ENCODE peak calls at places on chromosomes 4 and X, in five cellular contexts. One of them, this sample, is unnamed.

GRCh38 chr4:75752637-75753036 is 28.3 kb downstream of the USO1 start:
- DNase-seq in H9: no peak
- DNase-seq in foreskin fibroblast: no peak
- DNase-seq in progenitor cell of endocrine pancreas: no peak
- DNase-seq in colonic mucosa: no peak
- DNase-seq in this sample: no peak

GRCh38 chrX:152817082-152817744 is 13.3 kb downstream of the CETN2 start:
- DNase-seq in H9: no peak
- DNase-seq in foreskin fibroblast: peak
- DNase-seq in progenitor cell of endocrine pancreas: no peak
- DNase-seq in colonic mucosa: peak
- DNase-seq in this sample: peak

GRCh38 chr4:188767496-188767895 is 628.3 kb downstream of the TRIML1 start:
- DNase-seq in H9: no peak
- DNase-seq in foreskin fibroblast: peak
- DNase-seq in progenitor cell of endocrine pancreas: no peak
- DNase-seq in colonic mucosa: no peak
- DNase-seq in this sample: no peak

GRCh38 chr4:20326460-20326859 is 74.8 kb downstream of the SLIT2 start:
- DNase-seq in H9: no peak
- DNase-seq in foreskin fibroblast: no peak
- DNase-seq in progenitor cell of endocrine pancreas: no peak
- DNase-seq in colonic mucosa: no peak
- DNase-seq in this sample: no peak

GRCh38 chrX:101659601-101660063 is at the start of gene ARMCX2:
- DNase-seq in H9: peak
- DNase-seq in foreskin fibroblast: peak
- DNase-seq in progenitor cell of endocrine pancreas: no peak
- DNase-seq in colonic mucosa: peak
- DNase-seq in this sample: peak

GRCh38 chrX:26783512-26784225 is 567.7 kb downstream of the MAGEB5 start:
- DNase-seq in H9: peak
- DNase-seq in foreskin fibroblast: peak
- DNase-seq in progenitor cell of endocrine pancreas: no peak
- DNase-seq in colonic mucosa: peak
- DNase-seq in this sample: peak

GRCh38 chrX:154327026-154327820 is 31.6 kb downstream of the TKTL1 start:
- DNase-seq in H9: no peak
- DNase-seq in foreskin fibroblast: peak
- DNase-seq in progenitor cell of endocrine pancreas: no peak
- DNase-seq in colonic mucosa: no peak
- DNase-seq in this sample: no peak

GRCh38 chr4:128159967-128160366 is 98.9 kb downstream of the LARP1B start:
- DNase-seq in H9: no peak
- DNase-seq in foreskin fibroblast: peak
- DNase-seq in progenitor cell of endocrine pancreas: no peak
- DNase-seq in colonic mucosa: no peak
- DNase-seq in this sample: no peak

GRCh38 chrX:35439692-35440091 is 358.4 kb upstream of the MAGEB16 start:
- DNase-seq in H9: no peak
- DNase-seq in foreskin fibroblast: no peak
- DNase-seq in progenitor cell of endocrine pancreas: no peak
- DNase-seq in colonic mucosa: peak
- DNase-seq in this sample: no peak

GRCh38 chr4:53676402-53676871 is 85.2 kb upstream of the LNX1 start:
- DNase-seq in H9: no peak
- DNase-seq in foreskin fibroblast: peak
- DNase-seq in progenitor cell of endocrine pancreas: no peak
- DNase-seq in colonic mucosa: no peak
- DNase-seq in this sample: no peak

GRCh38 chrX:132480581-132481203 is 8.1 kb downstream of the MBNL3 start:
- DNase-seq in H9: no peak
- DNase-seq in foreskin fibroblast: peak
- DNase-seq in progenitor cell of endocrine pancreas: no peak
- DNase-seq in colonic mucosa: peak
- DNase-seq in this sample: no peak

GRCh38 chrX:100880368-100880767 is 6.2 kb upstream of the NOX1 start:
- DNase-seq in H9: no peak
- DNase-seq in foreskin fibroblast: no peak
- DNase-seq in progenitor cell of endocrine pancreas: no peak
- DNase-seq in colonic mucosa: peak
- DNase-seq in this sample: no peak

GRCh38 chrX:66751136-66751782 is 112.4 kb upstream of the EDA2R start:
- DNase-seq in H9: no peak
- DNase-seq in foreskin fibroblast: no peak
- DNase-seq in progenitor cell of endocrine pancreas: no peak
- DNase-seq in colonic mucosa: no peak
- DNase-seq in this sample: no peak

GRCh38 chr4:151371045-151371605 is 37.9 kb upstream of the FHIP1A start:
- DNase-seq in H9: no peak
- DNase-seq in foreskin fibroblast: no peak
- DNase-seq in progenitor cell of endocrine pancreas: no peak
- DNase-seq in colonic mucosa: no peak
- DNase-seq in this sample: no peak

GRCh38 chr4:22969314-22969896 is 276.7 kb downstream of the GBA3 start:
- DNase-seq in H9: no peak
- DNase-seq in foreskin fibroblast: peak
- DNase-seq in progenitor cell of endocrine pancreas: no peak
- DNase-seq in colonic mucosa: peak
- DNase-seq in this sample: no peak

GRCh38 chr4:40675166-40675565 is 45.5 kb upstream of the RBM47 start:
- DNase-seq in H9: no peak
- DNase-seq in foreskin fibroblast: no peak
- DNase-seq in progenitor cell of endocrine pancreas: no peak
- DNase-seq in colonic mucosa: no peak
- DNase-seq in this sample: no peak

GRCh38 chr4:64068096-64068495 is 341.2 kb downstream of the TECRL start:
- DNase-seq in H9: no peak
- DNase-seq in foreskin fibroblast: no peak
- DNase-seq in progenitor cell of endocrine pancreas: no peak
- DNase-seq in colonic mucosa: no peak
- DNase-seq in this sample: no peak

GRCh38 chr4:174523003-174523693 is 860 bp upstream of the HPGD start:
- DNase-seq in H9: no peak
- DNase-seq in foreskin fibroblast: peak
- DNase-seq in progenitor cell of endocrine pancreas: no peak
- DNase-seq in colonic mucosa: peak
- DNase-seq in this sample: no peak

GRCh38 chrX:107135076-107135964 is 16.7 kb upstream of the RBM41 start:
- DNase-seq in H9: no peak
- DNase-seq in foreskin fibroblast: peak
- DNase-seq in progenitor cell of endocrine pancreas: no peak
- DNase-seq in colonic mucosa: no peak
- DNase-seq in this sample: no peak

GRCh38 chrX:150332023-150332422 is 31.1 kb upstream of the MAMLD1 start:
- DNase-seq in H9: no peak
- DNase-seq in foreskin fibroblast: no peak
- DNase-seq in progenitor cell of endocrine pancreas: no peak
- DNase-seq in colonic mucosa: no peak
- DNase-seq in this sample: no peak

GRCh38 chr4:128600996-128601857 is 208.3 kb upstream of the JADE1 start:
- DNase-seq in H9: no peak
- DNase-seq in foreskin fibroblast: peak
- DNase-seq in progenitor cell of endocrine pancreas: no peak
- DNase-seq in colonic mucosa: peak
- DNase-seq in this sample: no peak

GRCh38 chr4:70613182-70613892 is 15.2 kb upstream of the ENAM start:
- DNase-seq in H9: no peak
- DNase-seq in foreskin fibroblast: no peak
- DNase-seq in progenitor cell of endocrine pancreas: no peak
- DNase-seq in colonic mucosa: no peak
- DNase-seq in this sample: no peak

GRCh38 chr4:150694438-150694837 is 112.5 kb downstream of the MAB21L2 start:
- DNase-seq in H9: no peak
- DNase-seq in foreskin fibroblast: no peak
- DNase-seq in progenitor cell of endocrine pancreas: no peak
- DNase-seq in colonic mucosa: no peak
- DNase-seq in this sample: no peak

GRCh38 chr4:128776794-128777216 is 32.7 kb upstream of the JADE1 start:
- DNase-seq in H9: no peak
- DNase-seq in foreskin fibroblast: peak
- DNase-seq in progenitor cell of endocrine pancreas: no peak
- DNase-seq in colonic mucosa: peak
- DNase-seq in this sample: no peak

GRCh38 chrX:120310861-120311631 is at the start of gene TMEM255A:
- DNase-seq in H9: peak
- DNase-seq in foreskin fibroblast: peak
- DNase-seq in progenitor cell of endocrine pancreas: no peak
- DNase-seq in colonic mucosa: no peak
- DNase-seq in this sample: no peak

DNA sequence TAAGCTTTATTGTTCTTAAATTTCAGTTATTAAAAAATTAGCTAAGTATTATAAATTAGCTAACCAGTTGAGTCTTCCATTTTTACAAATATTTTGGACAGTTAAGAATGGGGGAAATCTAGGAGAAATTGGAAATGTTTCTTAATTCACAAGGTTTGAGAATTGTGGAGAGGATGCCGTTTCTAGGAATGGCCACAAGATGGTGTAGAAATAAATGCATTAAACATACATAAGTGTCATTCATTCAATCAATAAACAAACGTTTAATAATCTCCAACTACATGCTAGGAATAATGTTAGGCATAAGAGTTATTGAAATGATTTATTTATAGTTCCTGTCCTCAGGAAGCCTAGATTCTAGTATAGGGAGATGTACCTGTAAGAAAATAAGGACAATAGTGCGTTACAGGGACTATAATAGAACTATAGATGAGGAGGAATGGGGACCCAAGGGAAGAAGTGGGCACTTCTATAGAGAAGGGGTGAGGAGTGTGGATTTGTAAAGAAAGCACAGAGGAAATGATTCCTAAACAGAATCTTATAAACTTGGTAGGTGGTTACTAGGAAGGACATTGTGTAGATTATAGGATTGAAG is 195.7 kb upstream of the ANK2 start:
- DNase-seq in H9: no peak
- DNase-seq in foreskin fibroblast: peak
- DNase-seq in progenitor cell of endocrine pancreas: no peak
- DNase-seq in colonic mucosa: no peak
- DNase-seq in this sample: no peak
- TF ChIP-seq CTCF in H9: peak
- TF ChIP-seq CTCF in foreskin fibroblast: peak
- TF ChIP-seq CTCF in progenitor cell of endocrine pancreas: peak
- TF ChIP-seq CTCF in colonic mucosa: no peak
- TF ChIP-seq CTCF in this sample: peak

DNA sequence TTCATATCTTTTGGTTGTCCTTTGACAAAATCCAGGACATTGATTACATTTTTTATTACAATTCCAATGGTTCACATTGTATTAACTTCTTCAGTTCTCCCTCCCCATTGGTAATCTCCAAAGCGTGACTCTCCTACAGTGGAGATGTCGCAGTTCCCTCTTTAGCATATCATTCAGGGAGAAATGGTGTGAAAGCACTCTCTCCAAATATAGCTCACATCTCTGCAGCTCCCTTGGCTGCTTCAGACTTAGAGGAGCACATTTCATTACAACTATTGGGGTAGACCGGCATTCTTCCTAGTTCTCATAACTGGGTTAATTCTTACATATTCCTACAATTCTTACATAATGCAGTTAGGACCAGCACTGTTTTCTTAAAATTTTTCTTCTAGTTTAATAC is 25.3 kb downstream of the RNF150 start:
- DNase-seq in H9: no peak
- DNase-seq in foreskin fibroblast: no peak
- DNase-seq in progenitor cell of endocrine pancreas: no peak
- DNase-seq in colonic mucosa: no peak
- DNase-seq in this sample: no peak
- TF ChIP-seq CTCF in H9: no peak
- TF ChIP-seq CTCF in foreskin fibroblast: no peak
- TF ChIP-seq CTCF in progenitor cell of endocrine pancreas: no peak
- TF ChIP-seq CTCF in colonic mucosa: no peak
- TF ChIP-seq CTCF in this sample: no peak

DNA sequence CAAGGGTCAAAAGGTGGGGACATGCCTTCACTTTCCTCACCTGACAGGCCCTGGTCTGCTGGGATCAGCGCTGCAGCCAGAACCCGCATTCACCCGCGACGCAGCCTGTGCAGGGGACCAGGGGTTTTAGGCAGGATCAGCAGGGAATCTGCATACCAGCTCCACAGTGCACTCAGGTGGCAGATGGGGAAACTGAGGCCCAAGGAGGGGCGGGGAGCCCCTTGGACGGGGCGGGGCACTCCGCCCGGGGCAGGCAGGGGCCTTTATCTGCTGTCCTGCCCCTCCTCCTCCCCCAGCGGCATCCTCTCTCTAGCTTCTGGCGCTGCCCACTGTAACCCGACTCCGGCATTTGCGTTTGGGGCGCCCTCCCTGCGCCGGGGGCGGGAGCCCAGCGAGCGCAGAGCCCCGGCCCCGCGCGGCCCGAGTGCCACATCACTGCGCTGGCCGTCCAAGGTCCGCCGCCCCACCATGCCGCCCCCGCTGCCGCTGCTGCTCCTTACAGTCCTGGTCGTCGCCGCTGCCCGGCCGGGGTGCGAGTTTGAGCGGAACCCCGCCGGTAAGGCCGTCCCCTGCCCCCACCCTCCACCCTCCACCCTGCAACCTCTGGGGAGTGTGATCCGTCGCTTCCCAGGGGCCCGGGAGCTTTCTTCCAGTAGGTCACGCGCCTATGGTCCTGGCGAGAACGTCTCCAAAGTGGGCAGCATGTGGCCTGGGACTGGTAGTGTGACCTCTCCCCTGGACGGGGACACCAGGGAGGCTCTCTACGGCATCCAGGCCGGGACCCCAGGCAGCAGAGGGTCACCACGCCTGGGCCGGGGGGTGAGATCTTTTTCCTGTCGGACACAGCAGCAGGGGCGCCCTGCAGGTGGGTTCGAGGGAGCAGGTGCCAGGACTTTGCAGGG is at the start of gene CPZ:
- DNase-seq in H9: peak
- DNase-seq in foreskin fibroblast: peak
- DNase-seq in progenitor cell of endocrine pancreas: no peak
- DNase-seq in colonic mucosa: no peak
- DNase-seq in this sample: no peak
- TF ChIP-seq CTCF in H9: no peak
- TF ChIP-seq CTCF in foreskin fibroblast: no peak
- TF ChIP-seq CTCF in progenitor cell of endocrine pancreas: no peak
- TF ChIP-seq CTCF in colonic mucosa: no peak
- TF ChIP-seq CTCF in this sample: no peak

GRCh38 chr4:139281212-139281611 is 1.2 kb upstream of the MGARP start:
- DNase-seq in H9: no peak
- DNase-seq in foreskin fibroblast: no peak
- DNase-seq in progenitor cell of endocrine pancreas: no peak
- DNase-seq in colonic mucosa: no peak
- DNase-seq in this sample: no peak
- TF ChIP-seq CTCF in H9: peak
- TF ChIP-seq CTCF in foreskin fibroblast: no peak
- TF ChIP-seq CTCF in progenitor cell of endocrine pancreas: peak
- TF ChIP-seq CTCF in colonic mucosa: no peak
- TF ChIP-seq CTCF in this sample: peak